ENCODE peak calls at places on chromosomes 5 and 9, in eight cellular contexts. V is GM23248, M is astrocyte, I is neuronal stem cell, F is IMR-90, S is PC-9, P is mammary epithelial cell, R is mesendoderm. B is an unnamed sample.

GRCh38 chr9:88737031-88737430 is 202.1 kb downstream of the NXNL2 start:
- DNase-seq in V (no peak), M (peak; percentile 45), I (no peak), F (no peak), S (no peak), P (no peak), R (no peak), B (no peak)

GRCh38 chr9:94031380-94031779 is 52.9 kb upstream of the PTPDC1 start:
- DNase-seq in V (peak; percentile 67), M (no peak), I (no peak), F (no peak), S (no peak), P (no peak), R (no peak), B (no peak)

GRCh38 chr5:154646841-154647759 is 108.1 kb upstream of the LARP1 start:
- DNase-seq in V (peak; percentile 37), M (peak; percentile 26), I (no peak), F (peak; percentile 12), S (no peak), P (peak; percentile 17), R (peak; percentile 89), B (peak; percentile 19)

GRCh38 chr9:109010676-109011655 is 2.3 kb downstream of the CTNNAL1 start:
- DNase-seq in V (peak; percentile 80), M (peak; percentile 76), I (no peak), F (peak; percentile 93), S (peak; percentile 46), P (peak; percentile 80), R (no peak), B (peak; percentile 91)

GRCh38 chr9:20041717-20042116 is 252.9 kb upstream of the SLC24A2 start:
- DNase-seq in V (no peak), M (no peak), I (no peak), F (no peak), S (no peak), P (no peak), R (peak; percentile 17), B (no peak)

GRCh38 chr5:98872679-98873078 is 56.1 kb downstream of the CHD1 start:
- DNase-seq in V (peak; percentile 64), M (peak; percentile 34), I (no peak), F (peak; percentile 37), S (peak; percentile 37), P (peak; percentile 24), R (no peak), B (no peak)

GRCh38 chr9:70614786-70615565 is 200.5 kb upstream of the KLF9 start:
- DNase-seq in V (no peak), M (no peak), I (no peak), F (no peak), S (no peak), P (no peak), R (no peak), B (no peak)

GRCh38 chr5:26227245-26227644 is 811.1 kb downstream of the CDH9 start:
- DNase-seq in V (no peak), M (no peak), I (no peak), F (no peak), S (no peak), P (no peak), R (no peak), B (no peak)

GRCh38 chr5:68268363-68269130 is 53.0 kb downstream of the PIK3R1 start:
- DNase-seq in V (no peak), M (no peak), I (no peak), F (no peak), S (no peak), P (peak; percentile 72), R (no peak), B (no peak)

GRCh38 chr5:2754621-2755370 is 3.3 kb upstream of the IRX2 start:
- DNase-seq in V (peak; percentile 76), M (no peak), I (no peak), F (no peak), S (no peak), P (peak; percentile 20), R (peak; percentile 47), B (no peak)

GRCh38 chr9:108272350-108272899 is 583.4 kb downstream of the ACTL7B start:
- DNase-seq in V (peak; percentile 74), M (no peak), I (no peak), F (peak; percentile 39), S (peak; percentile 54), P (peak; percentile 55), R (peak; percentile 71), B (peak; percentile 29)

GRCh38 chr9:88011005-88011766 is 36.9 kb upstream of the CDK20 start:
- DNase-seq in V (peak; percentile 35), M (no peak), I (no peak), F (peak; percentile 15), S (no peak), P (no peak), R (peak; percentile 22), B (no peak)

GRCh38 chr5:179233909-179234562 is 111.2 kb downstream of the ADAMTS2 start:
- DNase-seq in V (no peak), M (no peak), I (no peak), F (no peak), S (no peak), P (no peak), R (no peak), B (no peak)

GRCh38 chr9:111064160-111064733 is 26.0 kb upstream of the LPAR1 start:
- DNase-seq in V (no peak), M (no peak), I (no peak), F (no peak), S (no peak), P (no peak), R (no peak), B (no peak)

GRCh38 chr5:59763545-59763944 is 130.0 kb downstream of the PDE4D start:
- DNase-seq in V (no peak), M (peak; percentile 30), I (no peak), F (no peak), S (no peak), P (no peak), R (no peak), B (peak; percentile 51)

GRCh38 chr9:89657765-89658164 is 53.0 kb downstream of the GADD45G start:
- DNase-seq in V (no peak), M (no peak), I (no peak), F (no peak), S (no peak), P (no peak), R (no peak), B (no peak)

GRCh38 chr9:114003756-114004155 is 74.3 kb downstream of the AMBP start:
- DNase-seq in V (no peak), M (peak; percentile 55), I (no peak), F (no peak), S (no peak), P (no peak), R (no peak), B (peak; percentile 25)

GRCh38 chr5:67400752-67401151 is 204.2 kb upstream of the CD180 start:
- DNase-seq in V (no peak), M (no peak), I (no peak), F (no peak), S (no peak), P (no peak), R (no peak), B (no peak)

DNA sequence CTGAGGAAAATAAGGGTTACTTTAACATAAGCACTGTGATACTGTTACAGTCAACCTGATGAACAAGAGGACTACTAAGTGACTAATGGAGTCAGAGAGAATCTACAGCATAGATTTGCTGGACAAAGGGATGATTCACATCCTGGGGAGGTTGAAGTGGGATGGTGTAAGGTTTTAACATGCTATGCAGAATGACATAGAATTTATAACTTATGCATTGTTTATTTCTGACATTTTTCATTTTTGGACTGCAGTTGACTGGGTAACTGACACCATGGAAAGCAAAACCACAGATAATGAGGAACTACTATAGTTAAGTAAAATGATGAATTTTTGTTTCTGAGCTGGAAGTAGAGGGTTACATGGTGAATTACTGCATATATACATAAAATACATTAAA is 389.2 kb downstream of the MAT2B start:
- DNase-seq in V (peak; percentile 76), M (peak; percentile 94), I (no peak), F (peak; percentile 94), S (no peak), P (peak; percentile 64), R (no peak), B (peak; percentile 79)
- H3K4me2 ChIP-seq in V (no peak overlapping the region), M (peak overlapping the region; percentile 20), I (no peak overlapping the region), F (no peak overlapping the region), S (no peak overlapping the region), P (no peak overlapping the region), R (no peak overlapping the region), B (peak overlapping the region; percentile 21)

DNA sequence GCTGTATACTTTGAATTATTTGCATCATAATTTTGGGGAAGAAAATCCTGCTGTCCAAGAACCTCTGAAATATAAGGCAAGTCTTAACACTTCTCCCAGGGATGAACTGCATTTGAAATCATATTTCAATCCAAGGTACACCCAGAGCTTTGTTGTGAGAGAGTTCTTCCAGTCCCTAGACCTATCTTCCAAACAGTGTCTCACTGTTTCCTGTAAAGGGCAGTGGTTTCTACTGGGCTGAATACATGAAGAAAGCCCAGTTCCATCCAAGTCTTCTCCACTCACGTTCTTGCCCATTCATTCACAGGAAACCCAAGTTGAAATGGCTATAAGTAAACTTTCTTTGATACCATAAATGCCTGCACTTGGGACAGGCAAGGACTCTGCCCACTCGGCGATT is 108.3 kb upstream of the LHFPL2 start:
- DNase-seq in V (no peak), M (no peak), I (no peak), F (no peak), S (no peak), P (no peak), R (no peak), B (no peak)
- H3K4me2 ChIP-seq in V (peak overlapping the region; percentile 53), M (peak overlapping the region; percentile 13), I (no peak overlapping the region), F (no peak overlapping the region), S (peak overlapping the region; percentile 45), P (no peak overlapping the region), R (no peak overlapping the region), B (no peak overlapping the region)

GRCh38 chr9:110013064-110013463 is 194.9 kb downstream of the C9orf152 start:
- DNase-seq in V (no peak), M (no peak), I (no peak), F (no peak), S (no peak), P (no peak), R (no peak), B (no peak)

GRCh38 chr9:110016340-110016739 is 191.6 kb downstream of the C9orf152 start:
- DNase-seq in V (peak; percentile 77), M (peak; percentile 93), I (no peak), F (peak; percentile 91), S (no peak), P (peak; percentile 40), R (no peak), B (peak; percentile 94)

DNA sequence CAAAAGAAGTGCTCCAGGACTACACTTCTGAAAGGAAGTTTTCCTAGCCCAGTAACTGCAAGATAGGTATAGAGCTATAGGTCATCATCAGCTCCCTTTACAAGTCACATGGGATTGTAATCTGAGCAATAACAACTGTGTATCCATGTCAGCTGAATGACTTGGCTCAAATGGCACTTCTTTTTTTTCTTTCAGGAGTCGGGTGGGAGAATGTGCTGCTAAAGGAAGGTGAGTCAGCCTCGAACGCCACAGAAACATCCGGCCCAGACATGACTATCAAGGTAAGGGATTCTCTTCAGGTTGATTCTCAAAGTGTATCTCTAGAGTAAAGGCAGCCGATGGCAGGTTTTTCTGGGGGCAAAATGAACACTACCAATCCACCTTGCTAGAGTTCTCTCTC is 192.2 kb downstream of the C9orf152 start:
- DNase-seq in V (peak; percentile 68), M (peak; percentile 93), I (no peak), F (peak; percentile 94), S (peak; percentile 71), P (peak; percentile 91), R (peak; percentile 60), B (peak; percentile 95)
- H3K4me2 ChIP-seq in V (peak overlapping the region; percentile 38), M (peak overlapping the region; percentile 71), I (no peak overlapping the region), F (no peak overlapping the region), S (no peak overlapping the region), P (peak overlapping the region; percentile 34), R (no peak overlapping the region), B (peak overlapping the region; percentile 59)

DNA sequence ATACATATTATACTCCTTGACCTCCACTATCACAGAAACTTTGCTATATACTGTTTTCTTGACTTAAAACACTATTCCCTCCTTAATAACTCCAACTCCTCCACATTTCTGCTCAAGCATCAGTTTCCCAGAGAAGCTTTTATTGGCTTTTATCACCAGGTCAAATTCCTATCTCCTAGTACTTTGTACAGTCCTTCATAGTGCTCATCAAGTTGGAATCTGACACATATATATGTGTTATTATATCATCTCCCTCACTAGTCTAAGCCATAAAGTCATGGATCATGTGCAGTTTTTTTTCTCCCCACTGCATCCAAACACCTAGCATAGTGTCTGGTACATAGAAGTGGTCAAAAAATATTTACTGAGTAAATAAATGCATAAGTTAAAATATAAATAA is 59.1 kb downstream of the BHMT start:
- DNase-seq in V (no peak), M (no peak), I (no peak), F (no peak), S (no peak), P (no peak), R (no peak), B (no peak)
- H3K4me2 ChIP-seq in V (no peak overlapping the region), M (no peak overlapping the region), I (no peak overlapping the region), F (no peak overlapping the region), S (no peak overlapping the region), P (no peak overlapping the region), R (no peak overlapping the region), B (no peak overlapping the region)

B was measured in endothelial cell of umbilical vein.